ENCODE peak calls at places on chromosomes 2 and 18, in ten cellular contexts. One of them, this sample, is unnamed.

GRCh38 chr18:23277399-23277798 is 142.1 kb downstream of the CABLES1 start:
- DNase-seq in HepG2: no peak
- DNase-seq in neural progenitor cell: no peak
- DNase-seq in tibial artery: no peak
- DNase-seq in IMR-90: no peak
- DNase-seq in lower lobe of right lung: no peak
- DNase-seq in dorsolateral prefrontal cortex: no peak
- DNase-seq in pancreas: no peak
- DNase-seq in keratinocyte: no peak
- DNase-seq in brain microvascular endothelial cell: no peak
- DNase-seq in this sample: no peak

GRCh38 chr2:181389524-181389923 is 67.7 kb upstream of the ITGA4 start:
- DNase-seq in IMR-90: no peak
- DNase-seq in lower lobe of right lung: no peak
- DNase-seq in HepG2: no peak
- DNase-seq in brain microvascular endothelial cell: no peak
- DNase-seq in neural progenitor cell: no peak
- DNase-seq in keratinocyte: no peak
- DNase-seq in dorsolateral prefrontal cortex: no peak
- DNase-seq in pancreas: no peak
- DNase-seq in tibial artery: no peak
- DNase-seq in this sample: no peak

GRCh38 chr2:165897074-165897683 is 56.4 kb downstream of the TTC21B start:
- DNase-seq in HepG2: no peak
- DNase-seq in keratinocyte: no peak
- DNase-seq in dorsolateral prefrontal cortex: no peak
- DNase-seq in lower lobe of right lung: no peak
- DNase-seq in IMR-90: no peak
- DNase-seq in pancreas: no peak
- DNase-seq in brain microvascular endothelial cell: no peak
- DNase-seq in tibial artery: no peak
- DNase-seq in neural progenitor cell: no peak
- DNase-seq in this sample: no peak

GRCh38 chr18:72555101-72555500 is 11.0 kb upstream of the CBLN2 start:
- DNase-seq in HepG2: no peak
- DNase-seq in keratinocyte: no peak
- DNase-seq in brain microvascular endothelial cell: no peak
- DNase-seq in neural progenitor cell: no peak
- DNase-seq in tibial artery: no peak
- DNase-seq in lower lobe of right lung: no peak
- DNase-seq in dorsolateral prefrontal cortex: no peak
- DNase-seq in pancreas: no peak
- DNase-seq in IMR-90: no peak
- DNase-seq in this sample: no peak

GRCh38 chr2:66555511-66556324 is 120.8 kb downstream of the MEIS1 start:
- DNase-seq in neural progenitor cell: no peak
- DNase-seq in IMR-90: no peak
- DNase-seq in keratinocyte: no peak
- DNase-seq in lower lobe of right lung: no peak
- DNase-seq in dorsolateral prefrontal cortex: no peak
- DNase-seq in brain microvascular endothelial cell: no peak
- DNase-seq in HepG2: no peak
- DNase-seq in tibial artery: no peak
- DNase-seq in pancreas: no peak
- DNase-seq in this sample: no peak

GRCh38 chr2:15753233-15753798 is 161.6 kb downstream of the DDX1 start:
- DNase-seq in dorsolateral prefrontal cortex: no peak
- DNase-seq in HepG2: no peak
- DNase-seq in keratinocyte: no peak
- DNase-seq in IMR-90: no peak
- DNase-seq in brain microvascular endothelial cell: no peak
- DNase-seq in neural progenitor cell: no peak
- DNase-seq in pancreas: no peak
- DNase-seq in lower lobe of right lung: no peak
- DNase-seq in tibial artery: no peak
- DNase-seq in this sample: no peak

GRCh38 chr2:31107588-31108300 is 30.5 kb downstream of the GALNT14 start:
- DNase-seq in tibial artery: no peak
- DNase-seq in dorsolateral prefrontal cortex: peak; percentile 50
- DNase-seq in IMR-90: no peak
- DNase-seq in lower lobe of right lung: no peak
- DNase-seq in HepG2: no peak
- DNase-seq in keratinocyte: no peak
- DNase-seq in neural progenitor cell: peak; percentile 41
- DNase-seq in brain microvascular endothelial cell: peak; percentile 24
- DNase-seq in pancreas: no peak
- DNase-seq in this sample: no peak

GRCh38 chr2:203636896-203637818 is 69.3 kb upstream of the CD28 start:
- DNase-seq in tibial artery: peak; percentile 68
- DNase-seq in pancreas: no peak
- DNase-seq in keratinocyte: no peak
- DNase-seq in neural progenitor cell: no peak
- DNase-seq in dorsolateral prefrontal cortex: no peak
- DNase-seq in brain microvascular endothelial cell: no peak
- DNase-seq in IMR-90: no peak
- DNase-seq in lower lobe of right lung: no peak
- DNase-seq in HepG2: no peak
- DNase-seq in this sample: no peak

GRCh38 chr18:29188760-29189159 is 1011.8 kb upstream of the CDH2 start:
- DNase-seq in tibial artery: no peak
- DNase-seq in keratinocyte: no peak
- DNase-seq in brain microvascular endothelial cell: no peak
- DNase-seq in dorsolateral prefrontal cortex: no peak
- DNase-seq in neural progenitor cell: no peak
- DNase-seq in pancreas: no peak
- DNase-seq in HepG2: no peak
- DNase-seq in lower lobe of right lung: no peak
- DNase-seq in IMR-90: peak; percentile 31
- DNase-seq in this sample: peak; percentile 16

GRCh38 chr2:232890896-232891601 is 21.0 kb downstream of the SNORC start:
- DNase-seq in dorsolateral prefrontal cortex: no peak
- DNase-seq in pancreas: peak; percentile 78
- DNase-seq in tibial artery: peak; percentile 60
- DNase-seq in HepG2: no peak
- DNase-seq in IMR-90: peak; percentile 27
- DNase-seq in keratinocyte: no peak
- DNase-seq in lower lobe of right lung: peak; percentile 65
- DNase-seq in neural progenitor cell: peak; percentile 75
- DNase-seq in brain microvascular endothelial cell: no peak
- DNase-seq in this sample: peak; percentile 45

GRCh38 chr18:2570772-2571199 is 519 bp downstream of the METTL4 start:
- DNase-seq in IMR-90: peak; percentile 64
- DNase-seq in keratinocyte: no peak
- DNase-seq in lower lobe of right lung: peak; percentile 82
- DNase-seq in neural progenitor cell: peak; percentile 84
- DNase-seq in tibial artery: peak; percentile 84
- DNase-seq in dorsolateral prefrontal cortex: peak; percentile 84
- DNase-seq in pancreas: peak; percentile 74
- DNase-seq in HepG2: peak; percentile 60
- DNase-seq in brain microvascular endothelial cell: peak; percentile 74
- DNase-seq in this sample: no peak

GRCh38 chr2:21333249-21333648 is 209.5 kb downstream of the TDRD15 start:
- DNase-seq in neural progenitor cell: no peak
- DNase-seq in keratinocyte: no peak
- DNase-seq in brain microvascular endothelial cell: no peak
- DNase-seq in tibial artery: no peak
- DNase-seq in dorsolateral prefrontal cortex: no peak
- DNase-seq in pancreas: no peak
- DNase-seq in HepG2: no peak
- DNase-seq in lower lobe of right lung: peak; percentile 46
- DNase-seq in IMR-90: no peak
- DNase-seq in this sample: no peak

GRCh38 chr2:108382196-108382595 is 4.4 kb downstream of the SULT1C4 start:
- DNase-seq in lower lobe of right lung: no peak
- DNase-seq in keratinocyte: no peak
- DNase-seq in pancreas: no peak
- DNase-seq in HepG2: no peak
- DNase-seq in neural progenitor cell: no peak
- DNase-seq in tibial artery: no peak
- DNase-seq in dorsolateral prefrontal cortex: no peak
- DNase-seq in IMR-90: peak; percentile 45
- DNase-seq in brain microvascular endothelial cell: no peak
- DNase-seq in this sample: no peak

GRCh38 chr2:27441958-27442281 is 261 bp upstream of the KRTCAP3 start:
- DNase-seq in brain microvascular endothelial cell: no peak
- DNase-seq in lower lobe of right lung: no peak
- DNase-seq in keratinocyte: no peak
- DNase-seq in dorsolateral prefrontal cortex: no peak
- DNase-seq in IMR-90: no peak
- DNase-seq in tibial artery: no peak
- DNase-seq in neural progenitor cell: no peak
- DNase-seq in pancreas: no peak
- DNase-seq in HepG2: no peak
- DNase-seq in this sample: no peak
- TF ChIP-seq CTCF in brain microvascular endothelial cell: peak; percentile 13
- TF ChIP-seq CTCF in lower lobe of right lung: no peak
- TF ChIP-seq CTCF in keratinocyte: no peak
- TF ChIP-seq CTCF in dorsolateral prefrontal cortex: no peak
- TF ChIP-seq CTCF in IMR-90: no peak
- TF ChIP-seq CTCF in tibial artery: no peak
- TF ChIP-seq CTCF in neural progenitor cell: no peak
- TF ChIP-seq CTCF in pancreas: peak; percentile 35
- TF ChIP-seq CTCF in HepG2: no peak
- TF ChIP-seq CTCF in this sample: peak; percentile 24

DNA sequence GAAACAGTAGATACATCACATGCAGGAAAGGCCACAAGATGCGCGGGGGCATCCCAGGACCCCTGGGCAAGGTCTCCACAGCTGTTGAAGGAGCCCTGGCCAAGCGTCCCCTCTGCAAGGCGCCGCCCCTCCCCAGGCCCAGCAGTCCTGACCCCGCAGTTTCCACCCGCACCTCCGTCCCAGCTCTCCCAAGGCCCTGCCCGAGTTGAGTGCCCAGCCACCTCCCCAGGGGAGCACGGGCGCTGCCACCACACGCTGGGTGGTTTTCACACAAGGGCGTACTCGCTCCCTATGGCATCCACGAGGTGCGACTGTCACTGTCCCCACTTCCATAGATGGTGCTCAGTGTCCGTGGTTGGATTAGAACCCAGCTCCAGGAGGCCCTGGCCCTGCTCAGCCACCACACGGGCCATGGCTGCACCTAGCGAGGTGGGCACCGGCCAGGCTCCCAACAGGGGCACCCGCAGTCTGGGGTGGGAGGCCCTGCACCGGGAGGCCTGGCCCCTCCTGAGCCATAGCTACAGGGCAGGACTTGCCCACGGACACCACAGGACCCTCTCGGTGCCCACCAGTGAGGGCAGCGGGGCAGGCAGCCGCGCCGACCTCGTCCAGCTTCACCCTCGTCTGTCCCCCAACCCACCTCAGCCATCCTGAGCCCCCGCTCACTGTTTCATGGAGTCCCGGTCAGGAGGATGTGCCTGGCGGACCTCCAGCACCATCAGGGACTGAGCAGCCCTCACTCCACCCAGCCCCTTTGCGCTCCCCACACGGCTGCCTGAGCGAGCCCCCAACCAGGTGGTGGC is 36.0 kb downstream of the KIF1A start:
- DNase-seq in IMR-90: no peak
- DNase-seq in neural progenitor cell: no peak
- DNase-seq in lower lobe of right lung: peak; percentile 32
- DNase-seq in keratinocyte: no peak
- DNase-seq in pancreas: no peak
- DNase-seq in HepG2: no peak
- DNase-seq in dorsolateral prefrontal cortex: no peak
- DNase-seq in tibial artery: no peak
- DNase-seq in brain microvascular endothelial cell: no peak
- DNase-seq in this sample: no peak
- H3K27me3 ChIP-seq in IMR-90: no peaks in the 10 kb centered on the region
- H3K27me3 ChIP-seq in neural progenitor cell: no peaks in the 10 kb centered on the region
- H3K27me3 ChIP-seq in lower lobe of right lung: peaks cover 23% of the 10 kb centered on the region
- H3K27me3 ChIP-seq in keratinocyte: peaks cover 14% of the 10 kb centered on the region
- H3K27me3 ChIP-seq in pancreas: no peaks in the 10 kb centered on the region
- H3K27me3 ChIP-seq in HepG2: peaks cover 61% of the 10 kb centered on the region
- H3K27me3 ChIP-seq in dorsolateral prefrontal cortex: no peaks in the 10 kb centered on the region
- H3K27me3 ChIP-seq in tibial artery: peaks cover 75% of the 10 kb centered on the region
- H3K27me3 ChIP-seq in brain microvascular endothelial cell: no peaks in the 10 kb centered on the region
- H3K27me3 ChIP-seq in this sample: no peaks in the 10 kb centered on the region

GRCh38 chr2:169571571-169571970 is 2.1 kb downstream of the FASTKD1 start:
- DNase-seq in IMR-90: no peak
- DNase-seq in lower lobe of right lung: no peak
- DNase-seq in dorsolateral prefrontal cortex: no peak
- DNase-seq in pancreas: no peak
- DNase-seq in tibial artery: no peak
- DNase-seq in brain microvascular endothelial cell: no peak
- DNase-seq in neural progenitor cell: no peak
- DNase-seq in HepG2: no peak
- DNase-seq in keratinocyte: no peak
- DNase-seq in this sample: no peak

GRCh38 chr2:169572189-169572588 is 1.5 kb downstream of the FASTKD1 start:
- DNase-seq in dorsolateral prefrontal cortex: no peak
- DNase-seq in pancreas: no peak
- DNase-seq in tibial artery: no peak
- DNase-seq in brain microvascular endothelial cell: no peak
- DNase-seq in keratinocyte: no peak
- DNase-seq in lower lobe of right lung: no peak
- DNase-seq in neural progenitor cell: no peak
- DNase-seq in HepG2: no peak
- DNase-seq in IMR-90: no peak
- DNase-seq in this sample: no peak

GRCh38 chr2:169573160-169573973 is at the start of gene FASTKD1:
- DNase-seq in IMR-90: peak; percentile 81
- DNase-seq in brain microvascular endothelial cell: peak; percentile 90
- DNase-seq in neural progenitor cell: peak; percentile 94
- DNase-seq in lower lobe of right lung: peak; percentile 94
- DNase-seq in dorsolateral prefrontal cortex: peak; percentile 94
- DNase-seq in HepG2: peak; percentile 95
- DNase-seq in tibial artery: peak; percentile 92
- DNase-seq in pancreas: peak; percentile 91
- DNase-seq in keratinocyte: peak; percentile 17
- DNase-seq in this sample: peak; percentile 49

GRCh38 chr2:169572821-169573159 is 875 bp downstream of the FASTKD1 start:
- DNase-seq in dorsolateral prefrontal cortex: no peak
- DNase-seq in tibial artery: no peak
- DNase-seq in pancreas: no peak
- DNase-seq in brain microvascular endothelial cell: no peak
- DNase-seq in IMR-90: no peak
- DNase-seq in keratinocyte: no peak
- DNase-seq in lower lobe of right lung: no peak
- DNase-seq in neural progenitor cell: no peak
- DNase-seq in HepG2: no peak
- DNase-seq in this sample: no peak

GRCh38 chr2:169573974-169574299 is 272 bp upstream of the FASTKD1 start:
- DNase-seq in HepG2: no peak
- DNase-seq in keratinocyte: no peak
- DNase-seq in IMR-90: no peak
- DNase-seq in pancreas: no peak
- DNase-seq in brain microvascular endothelial cell: no peak
- DNase-seq in neural progenitor cell: no peak
- DNase-seq in lower lobe of right lung: no peak
- DNase-seq in dorsolateral prefrontal cortex: no peak
- DNase-seq in tibial artery: no peak
- DNase-seq in this sample: no peak
- TF ChIP-seq CTCF in HepG2: no peak
- TF ChIP-seq CTCF in keratinocyte: no peak
- TF ChIP-seq CTCF in IMR-90: no peak
- TF ChIP-seq CTCF in pancreas: no peak
- TF ChIP-seq CTCF in brain microvascular endothelial cell: no peak
- TF ChIP-seq CTCF in neural progenitor cell: no peak
- TF ChIP-seq CTCF in lower lobe of right lung: no peak
- TF ChIP-seq CTCF in dorsolateral prefrontal cortex: no peak
- TF ChIP-seq CTCF in tibial artery: no peak
- TF ChIP-seq CTCF in this sample: no peak

GRCh38 chr2:237561221-237561620 is 5.2 kb upstream of the PRLH start:
- DNase-seq in tibial artery: no peak
- DNase-seq in brain microvascular endothelial cell: no peak
- DNase-seq in lower lobe of right lung: no peak
- DNase-seq in pancreas: no peak
- DNase-seq in IMR-90: no peak
- DNase-seq in dorsolateral prefrontal cortex: no peak
- DNase-seq in neural progenitor cell: no peak
- DNase-seq in keratinocyte: no peak
- DNase-seq in HepG2: no peak
- DNase-seq in this sample: no peak
- H3K27me3 ChIP-seq in tibial artery: peaks cover 36% of the 10 kb centered on the region
- H3K27me3 ChIP-seq in brain microvascular endothelial cell: no peaks in the 10 kb centered on the region
- H3K27me3 ChIP-seq in lower lobe of right lung: peaks cover 9% of the 10 kb centered on the region
- H3K27me3 ChIP-seq in pancreas: no peaks in the 10 kb centered on the region
- H3K27me3 ChIP-seq in IMR-90: peaks cover 2% of the 10 kb centered on the region
- H3K27me3 ChIP-seq in dorsolateral prefrontal cortex: peaks cover 8% of the 10 kb centered on the region
- H3K27me3 ChIP-seq in neural progenitor cell: no peaks in the 10 kb centered on the region
- H3K27me3 ChIP-seq in keratinocyte: peaks cover 4% of the 10 kb centered on the region
- H3K27me3 ChIP-seq in HepG2: peaks cover 59% of the 10 kb centered on the region
- H3K27me3 ChIP-seq in this sample: peaks cover 11% of the 10 kb centered on the region

This sample was measured in kidney epithelial cell.